ENCODE peak calls at places on chromosomes 1 and 21, in five cellular contexts. N is lower leg skin, F is CD14-positive monocyte, P is heart right ventricle, H is brain microvascular endothelial cell. S is an unnamed sample.

GRCh38 chr1:82806133-82806532 is 1005.4 kb downstream of the ADGRL2 start:
- DNase-seq in N (no peak), F (no peak), P (no peak), H (no peak), S (no peak)

GRCh38 chr1:200512191-200512590 is 102.4 kb upstream of the ZNF281 start:
- DNase-seq in H (peak; percentile 69), N (no peak), P (no peak), F (no peak), S (no peak)

GRCh38 chr1:109630081-109630880 is 10.6 kb downstream of the AMPD2 start:
- DNase-seq in H (no peak), F (no peak), P (no peak), N (peak; percentile 13), S (no peak)

GRCh38 chr1:181086926-181087325 is 1.6 kb upstream of the IER5 start:
- DNase-seq in P (no peak), H (no peak), F (peak; percentile 58), N (no peak), S (no peak)

GRCh38 chr21:44557491-44558328 is 885 bp downstream of the KRTAP10-3 start:
- DNase-seq in P (no peak), F (no peak), N (no peak), H (no peak), S (no peak)

GRCh38 chr1:30376054-30376453 is 347.3 kb downstream of the MATN1 start:
- DNase-seq in N (no peak), P (no peak), F (no peak), H (no peak), S (no peak)

GRCh38 chr1:66637146-66637545 is 103.2 kb downstream of the SGIP1 start:
- DNase-seq in H (no peak), F (no peak), P (no peak), N (no peak), S (no peak)

GRCh38 chr21:38936237-38936636 is 130.5 kb downstream of the ETS2 start:
- DNase-seq in H (no peak), F (no peak), P (no peak), N (no peak), S (no peak)

GRCh38 chr1:86441581-86441980 is 17.6 kb downstream of the CLCA2 start:
- DNase-seq in F (no peak), P (no peak), N (no peak), H (no peak), S (no peak)

GRCh38 chr1:8987881-8988617 is 38.2 kb downstream of the SLC2A7 start:
- DNase-seq in H (peak; percentile 34), N (no peak), P (peak; percentile 31), F (no peak), S (no peak)

GRCh38 chr21:34517491-34518245 is 5.7 kb upstream of the KCNE1 start:
- DNase-seq in F (peak; percentile 76), P (no peak), H (no peak), N (no peak), S (no peak)
- TF ChIP-seq CTCF in F (peak; percentile 75), P (peak; percentile 40), H (peak; percentile 67), N (no peak), S (peak; percentile 52)

GRCh38 chr1:112674986-112675727 is 698 bp downstream of the MOV10 start:
- DNase-seq in P (peak; percentile 46), N (no peak), H (no peak), F (no peak), S (no peak)
- TF ChIP-seq CTCF in P (no peak), N (no peak), H (no peak), F (no peak), S (peak; percentile 56)

DNA sequence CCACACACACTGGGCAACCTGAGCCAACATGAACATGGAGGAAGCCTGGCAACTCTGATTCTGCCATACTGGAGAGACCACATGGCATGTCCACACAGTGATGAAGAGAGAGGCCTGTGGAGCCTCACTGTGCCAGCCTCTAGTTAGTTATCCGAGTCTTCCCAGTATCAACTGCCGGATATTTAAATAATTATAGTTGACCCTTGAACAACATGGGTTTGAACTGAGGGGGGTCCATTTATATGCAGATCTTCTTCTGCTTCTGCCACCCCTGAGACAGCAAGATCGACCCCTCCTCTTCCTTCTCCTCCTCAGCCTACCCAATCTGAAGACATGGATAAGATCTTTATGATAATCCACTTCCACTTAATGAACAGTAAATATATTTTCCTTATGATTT is 27.8 kb downstream of the DDAH1 start:
- DNase-seq in H (no peak), P (no peak), F (no peak), N (no peak), S (no peak)
- TF ChIP-seq CTCF in H (no peak), P (no peak), F (no peak), N (no peak), S (no peak)

GRCh38 chr1:192441492-192441891 is 124.7 kb downstream of the RGS21 start:
- DNase-seq in N (no peak), H (no peak), P (no peak), F (no peak), S (no peak)
- TF ChIP-seq CTCF in N (no peak), H (no peak), P (no peak), F (no peak), S (no peak)

DNA sequence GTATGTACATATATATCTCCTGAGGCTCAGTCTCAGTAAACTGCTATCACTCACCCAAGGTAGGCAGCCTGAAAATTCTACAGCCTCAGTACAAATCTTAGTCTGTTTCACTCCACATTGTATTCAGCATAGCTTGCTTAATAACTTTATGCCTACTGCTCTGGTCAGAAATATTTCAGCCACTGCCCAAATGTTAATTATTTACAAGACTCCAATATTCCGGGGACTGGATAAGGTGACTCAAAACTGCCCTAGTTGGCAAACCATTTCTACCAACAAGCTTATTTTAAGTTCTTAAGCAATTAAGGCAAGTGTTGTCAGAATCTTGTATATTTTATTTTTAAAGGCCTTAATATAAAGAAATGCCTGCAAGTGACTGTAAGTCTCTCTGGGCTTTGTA is 114.8 kb downstream of the LRRIQ3 start:
- DNase-seq in N (no peak), F (no peak), P (no peak), H (no peak), S (no peak)
- TF ChIP-seq CTCF in N (no peak), F (no peak), P (no peak), H (no peak), S (no peak)